ENCODE peak calls at places on chromosome 1, in ten cellular contexts. One of them, this sample, is unnamed.

GRCh38 chr1:9798236-9799130 is 25.3 kb downstream of the CLSTN1 start:
- DNase-seq in amniotic stem cell: no peak
- DNase-seq in GDM1: no peak
- DNase-seq in T-cell: no peak
- DNase-seq in SW480: no peak
- DNase-seq in AG04450: no peak
- DNase-seq in B cell: no peak
- DNase-seq in HS-27A: no peak
- DNase-seq in GM18507: no peak
- DNase-seq in NCI-H1436: no peak
- DNase-seq in this sample: peak

GRCh38 chr1:53075206-53075605 is 13.2 kb downstream of the PODN start:
- DNase-seq in amniotic stem cell: no peak
- DNase-seq in GM18507: no peak
- DNase-seq in HS-27A: no peak
- DNase-seq in T-cell: no peak
- DNase-seq in AG04450: no peak
- DNase-seq in B cell: no peak
- DNase-seq in SW480: no peak
- DNase-seq in NCI-H1436: no peak
- DNase-seq in GDM1: no peak
- DNase-seq in this sample: no peak

GRCh38 chr1:160325252-160325651 is 17.8 kb downstream of the COPA start:
- DNase-seq in NCI-H1436: peak
- DNase-seq in T-cell: no peak
- DNase-seq in SW480: no peak
- DNase-seq in GDM1: no peak
- DNase-seq in B cell: no peak
- DNase-seq in AG04450: no peak
- DNase-seq in amniotic stem cell: no peak
- DNase-seq in GM18507: no peak
- DNase-seq in HS-27A: no peak
- DNase-seq in this sample: no peak

GRCh38 chr1:172513480-172513879 is 19.5 kb upstream of the SUCO start:
- DNase-seq in GM18507: no peak
- DNase-seq in B cell: no peak
- DNase-seq in GDM1: no peak
- DNase-seq in NCI-H1436: no peak
- DNase-seq in HS-27A: no peak
- DNase-seq in amniotic stem cell: no peak
- DNase-seq in SW480: no peak
- DNase-seq in T-cell: no peak
- DNase-seq in AG04450: no peak
- DNase-seq in this sample: no peak

GRCh38 chr1:232793944-232794343 is 11.3 kb upstream of the MAP10 start:
- DNase-seq in SW480: no peak
- DNase-seq in T-cell: no peak
- DNase-seq in GDM1: peak
- DNase-seq in NCI-H1436: peak
- DNase-seq in HS-27A: no peak
- DNase-seq in B cell: no peak
- DNase-seq in amniotic stem cell: peak
- DNase-seq in GM18507: no peak
- DNase-seq in AG04450: peak
- DNase-seq in this sample: no peak

GRCh38 chr1:14668448-14669029 is 70.1 kb downstream of the KAZN start:
- DNase-seq in HS-27A: no peak
- DNase-seq in T-cell: no peak
- DNase-seq in AG04450: no peak
- DNase-seq in GDM1: no peak
- DNase-seq in GM18507: no peak
- DNase-seq in SW480: no peak
- DNase-seq in B cell: no peak
- DNase-seq in NCI-H1436: no peak
- DNase-seq in amniotic stem cell: no peak
- DNase-seq in this sample: no peak

GRCh38 chr1:207711285-207711684 is 40.6 kb upstream of the CD46 start:
- DNase-seq in amniotic stem cell: no peak
- DNase-seq in NCI-H1436: no peak
- DNase-seq in HS-27A: no peak
- DNase-seq in B cell: no peak
- DNase-seq in GDM1: no peak
- DNase-seq in SW480: peak
- DNase-seq in GM18507: no peak
- DNase-seq in T-cell: no peak
- DNase-seq in AG04450: no peak
- DNase-seq in this sample: peak

GRCh38 chr1:37452416-37452815 is 22.0 kb upstream of the ZC3H12A start:
- DNase-seq in GDM1: no peak
- DNase-seq in amniotic stem cell: no peak
- DNase-seq in B cell: no peak
- DNase-seq in GM18507: no peak
- DNase-seq in AG04450: no peak
- DNase-seq in SW480: no peak
- DNase-seq in NCI-H1436: no peak
- DNase-seq in T-cell: no peak
- DNase-seq in HS-27A: no peak
- DNase-seq in this sample: no peak

GRCh38 chr1:223401873-223402789 is 8.9 kb downstream of the CCDC185 start:
- DNase-seq in SW480: peak
- DNase-seq in HS-27A: no peak
- DNase-seq in B cell: no peak
- DNase-seq in amniotic stem cell: peak
- DNase-seq in GM18507: no peak
- DNase-seq in T-cell: no peak
- DNase-seq in GDM1: no peak
- DNase-seq in NCI-H1436: no peak
- DNase-seq in AG04450: peak
- DNase-seq in this sample: no peak

GRCh38 chr1:185317886-185318310 is 855 bp upstream of the IVNS1ABP start:
- DNase-seq in GM18507: peak
- DNase-seq in NCI-H1436: peak
- DNase-seq in AG04450: no peak
- DNase-seq in T-cell: peak
- DNase-seq in SW480: peak
- DNase-seq in HS-27A: no peak
- DNase-seq in amniotic stem cell: no peak
- DNase-seq in B cell: peak
- DNase-seq in GDM1: no peak
- DNase-seq in this sample: peak

GRCh38 chr1:64917328-64917861 is 49.0 kb downstream of the JAK1 start:
- DNase-seq in T-cell: no peak
- DNase-seq in SW480: peak
- DNase-seq in B cell: no peak
- DNase-seq in AG04450: peak
- DNase-seq in amniotic stem cell: peak
- DNase-seq in GDM1: no peak
- DNase-seq in NCI-H1436: no peak
- DNase-seq in HS-27A: peak
- DNase-seq in GM18507: no peak
- DNase-seq in this sample: peak

GRCh38 chr1:247906504-247907047 is 11.2 kb downstream of the OR2W3 start:
- DNase-seq in amniotic stem cell: no peak
- DNase-seq in T-cell: no peak
- DNase-seq in GDM1: peak
- DNase-seq in GM18507: no peak
- DNase-seq in AG04450: no peak
- DNase-seq in B cell: peak
- DNase-seq in NCI-H1436: no peak
- DNase-seq in HS-27A: no peak
- DNase-seq in SW480: peak
- DNase-seq in this sample: peak

GRCh38 chr1:167555971-167556714 is 2.6 kb upstream of the CREG1 start:
- DNase-seq in HS-27A: peak
- DNase-seq in GDM1: peak
- DNase-seq in B cell: peak
- DNase-seq in amniotic stem cell: peak
- DNase-seq in AG04450: no peak
- DNase-seq in SW480: peak
- DNase-seq in T-cell: peak
- DNase-seq in GM18507: peak
- DNase-seq in NCI-H1436: peak
- DNase-seq in this sample: peak

GRCh38 chr1:173344034-173344743 is 132.9 kb upstream of the PRDX6 start:
- DNase-seq in B cell: no peak
- DNase-seq in AG04450: no peak
- DNase-seq in NCI-H1436: no peak
- DNase-seq in SW480: no peak
- DNase-seq in T-cell: no peak
- DNase-seq in GDM1: no peak
- DNase-seq in amniotic stem cell: no peak
- DNase-seq in GM18507: no peak
- DNase-seq in HS-27A: no peak
- DNase-seq in this sample: no peak

GRCh38 chr1:225422795-225423517 is 4.9 kb downstream of the LBR start:
- DNase-seq in GDM1: no peak
- DNase-seq in HS-27A: no peak
- DNase-seq in GM18507: no peak
- DNase-seq in T-cell: no peak
- DNase-seq in SW480: no peak
- DNase-seq in AG04450: no peak
- DNase-seq in NCI-H1436: no peak
- DNase-seq in B cell: no peak
- DNase-seq in amniotic stem cell: no peak
- DNase-seq in this sample: no peak

GRCh38 chr1:30198805-30199403 is 524.5 kb downstream of the MATN1 start:
- DNase-seq in amniotic stem cell: no peak
- DNase-seq in B cell: no peak
- DNase-seq in AG04450: no peak
- DNase-seq in SW480: no peak
- DNase-seq in NCI-H1436: no peak
- DNase-seq in GDM1: no peak
- DNase-seq in T-cell: no peak
- DNase-seq in HS-27A: no peak
- DNase-seq in GM18507: no peak
- DNase-seq in this sample: no peak

GRCh38 chr1:91015794-91016550 is 5.9 kb downstream of the ZNF644 start:
- DNase-seq in amniotic stem cell: no peak
- DNase-seq in B cell: no peak
- DNase-seq in NCI-H1436: no peak
- DNase-seq in HS-27A: no peak
- DNase-seq in GDM1: no peak
- DNase-seq in GM18507: no peak
- DNase-seq in T-cell: no peak
- DNase-seq in SW480: no peak
- DNase-seq in AG04450: no peak
- DNase-seq in this sample: no peak

GRCh38 chr1:82893712-82894111 is 1093.0 kb downstream of the ADGRL2 start:
- DNase-seq in AG04450: no peak
- DNase-seq in T-cell: no peak
- DNase-seq in HS-27A: no peak
- DNase-seq in SW480: no peak
- DNase-seq in amniotic stem cell: no peak
- DNase-seq in GDM1: no peak
- DNase-seq in B cell: no peak
- DNase-seq in GM18507: no peak
- DNase-seq in NCI-H1436: no peak
- DNase-seq in this sample: no peak